ENCODE peak calls at places on chromosomes 5 and 9, in five cellular contexts. A, T, W, C and D are unnamed samples.

GRCh38 chr5:146515473-146516150 is 378 bp downstream of the GPR151 start:
- DNase-seq in A (no peak), T (no peak), W (no peak), C (no peak), D (no peak)

GRCh38 chr5:107919969-107920368 is 249.2 kb upstream of the EFNA5 start:
- DNase-seq in A (no peak), T (no peak), W (no peak), C (no peak), D (no peak)

GRCh38 chr5:36240779-36241635 is 718 bp downstream of the NADK2 start:
- DNase-seq in A (peak), T (peak), W (peak), C (peak), D (peak)

GRCh38 chr5:54573783-54574485 is 56.4 kb downstream of the SNX18 start:
- DNase-seq in A (no peak), T (no peak), W (no peak), C (no peak), D (no peak)

GRCh38 chr5:158875272-158875679 is 224.4 kb downstream of the EBF1 start:
- DNase-seq in A (peak), T (no peak), W (no peak), C (peak), D (peak)

GRCh38 chr5:143376911-143377838 is 26.3 kb downstream of the NR3C1 start:
- DNase-seq in A (no peak), T (peak), W (peak), C (no peak), D (peak)

GRCh38 chr5:36438765-36439501 is 137.2 kb upstream of the RANBP3L start:
- DNase-seq in A (no peak), T (no peak), W (no peak), C (no peak), D (no peak)

GRCh38 chr5:86337667-86338460 is 279.9 kb upstream of the COX7C start:
- DNase-seq in A (no peak), T (no peak), W (no peak), C (no peak), D (no peak)

GRCh38 chr9:2228641-2229040 is 213.5 kb downstream of the SMARCA2 start:
- DNase-seq in A (no peak), T (no peak), W (no peak), C (no peak), D (no peak)

GRCh38 chr5:878125-878524 is 14.5 kb downstream of the BRD9 start:
- DNase-seq in A (no peak), T (no peak), W (no peak), C (no peak), D (no peak)

GRCh38 chr9:19754921-19755320 is 33.9 kb downstream of the SLC24A2 start:
- DNase-seq in A (no peak), T (no peak), W (no peak), C (no peak), D (no peak)

GRCh38 chr5:40866844-40867243 is 25.7 kb downstream of the CARD6 start:
- DNase-seq in A (no peak), T (no peak), W (no peak), C (no peak), D (no peak)

GRCh38 chr9:137171149-137172063 is at the start of gene TMEM210:
- DNase-seq in A (no peak), T (no peak), W (no peak), C (no peak), D (no peak)

GRCh38 chr9:120475341-120475740 is 104.6 kb downstream of the CDK5RAP2 start:
- DNase-seq in A (no peak), T (peak), W (peak), C (no peak), D (peak)

GRCh38 chr5:116360008-116360853 is 214.4 kb downstream of the SEMA6A start:
- DNase-seq in A (no peak), T (no peak), W (peak), C (peak), D (no peak)

GRCh38 chr9:129726322-129727160 is 26.3 kb downstream of the PTGES start:
- DNase-seq in A (peak), T (peak), W (peak), C (peak), D (peak)

GRCh38 chr9:15485836-15486678 is 24.7 kb downstream of the PSIP1 start:
- DNase-seq in A (peak), T (no peak), W (no peak), C (no peak), D (peak)

GRCh38 chr5:170238456-170238855 is 5.7 kb downstream of the C5orf58 start:
- DNase-seq in A (no peak), T (no peak), W (no peak), C (peak), D (no peak)

GRCh38 chr9:37167456-37167855 is 47.1 kb downstream of the ZCCHC7 start:
- DNase-seq in A (peak), T (no peak), W (peak), C (no peak), D (peak)

GRCh38 chr5:124195416-124195815 is 551.0 kb downstream of the ZNF608 start:
- DNase-seq in A (no peak), T (no peak), W (no peak), C (no peak), D (no peak)

GRCh38 chr9:14314929-14315753 is 1.2 kb upstream of the NFIB start:
- DNase-seq in A (peak), T (peak), W (peak), C (peak), D (peak)

GRCh38 chr5:178403351-178403750 is 170.7 kb upstream of the PHYKPL start:
- DNase-seq in A (no peak), T (no peak), W (no peak), C (no peak), D (no peak)

GRCh38 chr5:137091473-137091872 is 407.7 kb downstream of the SPOCK1 start:
- DNase-seq in A (no peak), T (no peak), W (peak), C (no peak), D (peak)

GRCh38 chr5:14929293-14930065 is 57.9 kb upstream of the ANKH start:
- DNase-seq in A (no peak), T (peak), W (peak), C (no peak), D (no peak)

GRCh38 chr5:73280821-73281746 is 108.1 kb downstream of the TMEM174 start:
- DNase-seq in A (peak), T (peak), W (peak), C (no peak), D (peak)
- H3K4me2 ChIP-seq in A (no peak), T (peak), W (no peak), C (no peak), D (no peak)

GRCh38 chr9:135515083-135515511 is 6.1 kb upstream of the LCN1 start:
- DNase-seq in A (no peak), T (no peak), W (no peak), C (no peak), D (no peak)

GRCh38 chr9:135512904-135513303 is 8.3 kb upstream of the LCN1 start:
- DNase-seq in A (no peak), T (peak), W (peak), C (no peak), D (no peak)

GRCh38 chr9:135512241-135512603 is 9.0 kb upstream of the LCN1 start:
- DNase-seq in A (no peak), T (no peak), W (no peak), C (no peak), D (no peak)

GRCh38 chr9:135514342-135515082 is 6.7 kb upstream of the LCN1 start:
- DNase-seq in A (no peak), T (no peak), W (no peak), C (no peak), D (no peak)

DNA sequence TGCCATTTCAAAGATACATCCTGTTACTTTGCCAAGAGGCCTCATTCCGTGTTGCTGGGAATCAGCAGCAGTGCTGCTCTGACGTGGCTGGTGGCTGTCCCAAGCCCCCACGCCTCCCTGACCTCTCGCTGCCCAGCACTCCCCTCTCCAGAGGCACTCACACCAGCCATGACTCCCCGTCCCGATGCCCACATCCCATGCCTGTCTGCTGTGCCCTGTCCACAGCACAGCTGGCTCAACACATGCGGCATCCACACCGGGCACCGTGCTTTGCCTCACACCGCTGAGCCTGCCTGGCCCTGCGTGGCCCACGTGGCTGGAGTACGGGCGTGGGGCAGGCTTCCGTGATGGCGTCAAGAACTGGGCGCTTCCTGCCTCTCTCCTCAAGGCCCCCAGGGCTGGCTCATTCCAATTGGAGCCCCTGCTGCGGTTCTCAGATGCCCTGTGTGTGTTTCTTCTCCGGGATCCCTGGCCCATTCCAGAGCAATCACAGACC is 7.8 kb upstream of the LCN1 start:
- DNase-seq in A (no peak), T (no peak), W (no peak), C (no peak), D (no peak)
- H2AFZ ChIP-seq in A (no peak), T (no peak), W (no peak), C (no peak), D (no peak)

GRCh38 chr9:72155282-72155677 is 6.0 kb downstream of the GDA start:
- DNase-seq in A (no peak), T (no peak), W (no peak), C (no peak), D (no peak)
- H3K4me2 ChIP-seq in A (no peak), T (no peak), W (no peak), C (no peak), D (no peak)

GRCh38 chr9:35406183-35406959 is 83.5 kb upstream of the RUSC2 start:
- DNase-seq in A (peak), T (no peak), W (no peak), C (no peak), D (peak)
- H2AFZ ChIP-seq in A (no peak), T (no peak), W (no peak), C (no peak), D (no peak)